ENCODE peak calls at places on chromosomes 7 and 10, in nine cellular contexts. One of them, this sample, is unnamed.

GRCh38 chr10:31036209-31036608 is 4.5 kb upstream of the ZNF438 start:
- DNase-seq in kidney tubule cell: peak
- DNase-seq in Caki2: no peak
- DNase-seq in pons: no peak
- DNase-seq in NCI-H1694 treated with DMSO at 0.1 percent for 48 hours: no peak
- DNase-seq in endodermal cell: peak
- DNase-seq in mesothelial cell of epicardium: no peak
- DNase-seq in PC-9: no peak
- DNase-seq in HAP-1: no peak
- DNase-seq in this sample: no peak

GRCh38 chr10:11279286-11279685 is 261.6 kb downstream of the CELF2 start:
- DNase-seq in endodermal cell: no peak
- DNase-seq in mesothelial cell of epicardium: no peak
- DNase-seq in PC-9: no peak
- DNase-seq in kidney tubule cell: no peak
- DNase-seq in Caki2: no peak
- DNase-seq in pons: no peak
- DNase-seq in NCI-H1694 treated with DMSO at 0.1 percent for 48 hours: no peak
- DNase-seq in HAP-1: no peak
- DNase-seq in this sample: peak

GRCh38 chr10:31340343-31340742 is 21.3 kb downstream of the ZEB1 start:
- DNase-seq in endodermal cell: no peak
- DNase-seq in Caki2: no peak
- DNase-seq in PC-9: no peak
- DNase-seq in HAP-1: no peak
- DNase-seq in pons: no peak
- DNase-seq in mesothelial cell of epicardium: no peak
- DNase-seq in NCI-H1694 treated with DMSO at 0.1 percent for 48 hours: no peak
- DNase-seq in kidney tubule cell: peak
- DNase-seq in this sample: no peak

GRCh38 chr7:8963722-8964121 is 530.3 kb downstream of the NXPH1 start:
- DNase-seq in Caki2: no peak
- DNase-seq in endodermal cell: no peak
- DNase-seq in PC-9: no peak
- DNase-seq in kidney tubule cell: no peak
- DNase-seq in mesothelial cell of epicardium: no peak
- DNase-seq in NCI-H1694 treated with DMSO at 0.1 percent for 48 hours: no peak
- DNase-seq in pons: no peak
- DNase-seq in HAP-1: no peak
- DNase-seq in this sample: no peak

GRCh38 chr10:60916025-60916424 is 28.0 kb downstream of the RHOBTB1 start:
- DNase-seq in kidney tubule cell: peak
- DNase-seq in PC-9: no peak
- DNase-seq in endodermal cell: peak
- DNase-seq in Caki2: no peak
- DNase-seq in mesothelial cell of epicardium: no peak
- DNase-seq in NCI-H1694 treated with DMSO at 0.1 percent for 48 hours: no peak
- DNase-seq in pons: no peak
- DNase-seq in HAP-1: peak
- DNase-seq in this sample: no peak

GRCh38 chr10:16751244-16751643 is 66.0 kb downstream of the RSU1 start:
- DNase-seq in pons: no peak
- DNase-seq in PC-9: no peak
- DNase-seq in Caki2: no peak
- DNase-seq in HAP-1: no peak
- DNase-seq in mesothelial cell of epicardium: no peak
- DNase-seq in endodermal cell: no peak
- DNase-seq in NCI-H1694 treated with DMSO at 0.1 percent for 48 hours: no peak
- DNase-seq in kidney tubule cell: no peak
- DNase-seq in this sample: no peak

GRCh38 chr7:93715234-93715633 is 140.7 kb upstream of the CALCR start:
- DNase-seq in kidney tubule cell: peak
- DNase-seq in endodermal cell: peak
- DNase-seq in pons: peak
- DNase-seq in PC-9: no peak
- DNase-seq in NCI-H1694 treated with DMSO at 0.1 percent for 48 hours: peak
- DNase-seq in HAP-1: peak
- DNase-seq in mesothelial cell of epicardium: no peak
- DNase-seq in Caki2: peak
- DNase-seq in this sample: no peak

GRCh38 chr10:48798486-48799254 is 114.0 kb downstream of the WDFY4 start:
- DNase-seq in NCI-H1694 treated with DMSO at 0.1 percent for 48 hours: no peak
- DNase-seq in Caki2: no peak
- DNase-seq in endodermal cell: no peak
- DNase-seq in HAP-1: no peak
- DNase-seq in PC-9: no peak
- DNase-seq in pons: no peak
- DNase-seq in mesothelial cell of epicardium: no peak
- DNase-seq in kidney tubule cell: peak
- DNase-seq in this sample: no peak

GRCh38 chr10:84211566-84211965 is 13.8 kb downstream of the LRIT2 start:
- DNase-seq in mesothelial cell of epicardium: no peak
- DNase-seq in PC-9: no peak
- DNase-seq in NCI-H1694 treated with DMSO at 0.1 percent for 48 hours: no peak
- DNase-seq in HAP-1: no peak
- DNase-seq in Caki2: no peak
- DNase-seq in pons: no peak
- DNase-seq in endodermal cell: no peak
- DNase-seq in kidney tubule cell: no peak
- DNase-seq in this sample: no peak

GRCh38 chr10:19325581-19325980 is 277.0 kb downstream of the MALRD1 start:
- DNase-seq in pons: no peak
- DNase-seq in mesothelial cell of epicardium: no peak
- DNase-seq in NCI-H1694 treated with DMSO at 0.1 percent for 48 hours: no peak
- DNase-seq in HAP-1: no peak
- DNase-seq in Caki2: no peak
- DNase-seq in endodermal cell: no peak
- DNase-seq in kidney tubule cell: no peak
- DNase-seq in PC-9: no peak
- DNase-seq in this sample: no peak

GRCh38 chr7:2279873-2280272 is 34.4 kb downstream of the SNX8 start:
- DNase-seq in NCI-H1694 treated with DMSO at 0.1 percent for 48 hours: no peak
- DNase-seq in HAP-1: no peak
- DNase-seq in mesothelial cell of epicardium: no peak
- DNase-seq in endodermal cell: no peak
- DNase-seq in Caki2: no peak
- DNase-seq in kidney tubule cell: no peak
- DNase-seq in pons: no peak
- DNase-seq in PC-9: no peak
- DNase-seq in this sample: peak

GRCh38 chr7:2165239-2165609 is 67.5 kb downstream of the MAD1L1 start:
- DNase-seq in NCI-H1694 treated with DMSO at 0.1 percent for 48 hours: no peak
- DNase-seq in HAP-1: no peak
- DNase-seq in endodermal cell: no peak
- DNase-seq in pons: no peak
- DNase-seq in PC-9: no peak
- DNase-seq in mesothelial cell of epicardium: no peak
- DNase-seq in kidney tubule cell: no peak
- DNase-seq in Caki2: no peak
- DNase-seq in this sample: no peak

GRCh38 chr7:913736-914520 is 37.6 kb downstream of the GET4 start:
- DNase-seq in PC-9: peak
- DNase-seq in endodermal cell: no peak
- DNase-seq in HAP-1: no peak
- DNase-seq in mesothelial cell of epicardium: no peak
- DNase-seq in pons: peak
- DNase-seq in Caki2: no peak
- DNase-seq in NCI-H1694 treated with DMSO at 0.1 percent for 48 hours: peak
- DNase-seq in kidney tubule cell: peak
- DNase-seq in this sample: no peak

GRCh38 chr7:151793991-151794507 is 82.9 kb downstream of the PRKAG2 start:
- DNase-seq in NCI-H1694 treated with DMSO at 0.1 percent for 48 hours: no peak
- DNase-seq in HAP-1: no peak
- DNase-seq in PC-9: no peak
- DNase-seq in mesothelial cell of epicardium: no peak
- DNase-seq in kidney tubule cell: no peak
- DNase-seq in Caki2: no peak
- DNase-seq in pons: no peak
- DNase-seq in endodermal cell: no peak
- DNase-seq in this sample: no peak

GRCh38 chr7:2063562-2064360 is 169.0 kb downstream of the MAD1L1 start:
- DNase-seq in Caki2: peak
- DNase-seq in HAP-1: peak
- DNase-seq in NCI-H1694 treated with DMSO at 0.1 percent for 48 hours: no peak
- DNase-seq in pons: no peak
- DNase-seq in kidney tubule cell: no peak
- DNase-seq in PC-9: no peak
- DNase-seq in mesothelial cell of epicardium: no peak
- DNase-seq in endodermal cell: no peak
- DNase-seq in this sample: no peak

GRCh38 chr7:36167403-36168050 is 14.5 kb downstream of the EEPD1 start:
- DNase-seq in kidney tubule cell: no peak
- DNase-seq in Caki2: no peak
- DNase-seq in HAP-1: no peak
- DNase-seq in endodermal cell: no peak
- DNase-seq in mesothelial cell of epicardium: no peak
- DNase-seq in PC-9: no peak
- DNase-seq in pons: no peak
- DNase-seq in NCI-H1694 treated with DMSO at 0.1 percent for 48 hours: no peak
- DNase-seq in this sample: no peak

GRCh38 chr10:100496567-100496966 is 23.1 kb downstream of the SEC31B start:
- DNase-seq in PC-9: no peak
- DNase-seq in mesothelial cell of epicardium: no peak
- DNase-seq in kidney tubule cell: no peak
- DNase-seq in HAP-1: no peak
- DNase-seq in pons: no peak
- DNase-seq in endodermal cell: no peak
- DNase-seq in Caki2: no peak
- DNase-seq in NCI-H1694 treated with DMSO at 0.1 percent for 48 hours: no peak
- DNase-seq in this sample: no peak

GRCh38 chr10:103648951-103649532 is 155.5 kb downstream of the NEURL1 start:
- DNase-seq in kidney tubule cell: no peak
- DNase-seq in Caki2: no peak
- DNase-seq in NCI-H1694 treated with DMSO at 0.1 percent for 48 hours: no peak
- DNase-seq in pons: no peak
- DNase-seq in mesothelial cell of epicardium: no peak
- DNase-seq in PC-9: no peak
- DNase-seq in endodermal cell: no peak
- DNase-seq in HAP-1: no peak
- DNase-seq in this sample: no peak

GRCh38 chr7:1667566-1668485 is 2.3 kb upstream of the ELFN1 start:
- DNase-seq in kidney tubule cell: no peak
- DNase-seq in Caki2: no peak
- DNase-seq in HAP-1: peak
- DNase-seq in NCI-H1694 treated with DMSO at 0.1 percent for 48 hours: no peak
- DNase-seq in PC-9: no peak
- DNase-seq in endodermal cell: peak
- DNase-seq in mesothelial cell of epicardium: peak
- DNase-seq in pons: no peak
- DNase-seq in this sample: no peak

GRCh38 chr10:78211476-78212110 is 177.9 kb downstream of the RPS24 start:
- DNase-seq in pons: peak
- DNase-seq in NCI-H1694 treated with DMSO at 0.1 percent for 48 hours: peak
- DNase-seq in kidney tubule cell: peak
- DNase-seq in Caki2: peak
- DNase-seq in HAP-1: peak
- DNase-seq in PC-9: no peak
- DNase-seq in endodermal cell: peak
- DNase-seq in mesothelial cell of epicardium: no peak
- DNase-seq in this sample: no peak

GRCh38 chr7:64314493-64315020 is 796 bp downstream of the ZNF736 start:
- DNase-seq in kidney tubule cell: peak
- DNase-seq in mesothelial cell of epicardium: no peak
- DNase-seq in Caki2: no peak
- DNase-seq in HAP-1: no peak
- DNase-seq in endodermal cell: no peak
- DNase-seq in PC-9: no peak
- DNase-seq in pons: no peak
- DNase-seq in NCI-H1694 treated with DMSO at 0.1 percent for 48 hours: no peak
- DNase-seq in this sample: no peak

GRCh38 chr7:52555805-52556204 is 479.6 kb upstream of the POM121L12 start:
- DNase-seq in HAP-1: no peak
- DNase-seq in mesothelial cell of epicardium: no peak
- DNase-seq in kidney tubule cell: no peak
- DNase-seq in pons: no peak
- DNase-seq in endodermal cell: no peak
- DNase-seq in NCI-H1694 treated with DMSO at 0.1 percent for 48 hours: no peak
- DNase-seq in PC-9: no peak
- DNase-seq in Caki2: no peak
- DNase-seq in this sample: no peak

GRCh38 chr10:103648231-103648950 is 154.9 kb downstream of the NEURL1 start:
- DNase-seq in HAP-1: no peak
- DNase-seq in kidney tubule cell: no peak
- DNase-seq in pons: no peak
- DNase-seq in mesothelial cell of epicardium: no peak
- DNase-seq in NCI-H1694 treated with DMSO at 0.1 percent for 48 hours: no peak
- DNase-seq in endodermal cell: no peak
- DNase-seq in PC-9: no peak
- DNase-seq in Caki2: no peak
- DNase-seq in this sample: no peak

GRCh38 chr10:99652800-99653390 is 6.4 kb upstream of the ENTPD7 start:
- DNase-seq in endodermal cell: no peak
- DNase-seq in kidney tubule cell: no peak
- DNase-seq in mesothelial cell of epicardium: no peak
- DNase-seq in pons: no peak
- DNase-seq in NCI-H1694 treated with DMSO at 0.1 percent for 48 hours: no peak
- DNase-seq in HAP-1: no peak
- DNase-seq in PC-9: peak
- DNase-seq in Caki2: no peak
- DNase-seq in this sample: no peak

GRCh38 chr7:824664-825063 is 7.6 kb upstream of the SUN1 start:
- DNase-seq in Caki2: no peak
- DNase-seq in kidney tubule cell: no peak
- DNase-seq in endodermal cell: no peak
- DNase-seq in pons: no peak
- DNase-seq in mesothelial cell of epicardium: no peak
- DNase-seq in PC-9: no peak
- DNase-seq in NCI-H1694 treated with DMSO at 0.1 percent for 48 hours: no peak
- DNase-seq in HAP-1: no peak
- DNase-seq in this sample: no peak

GRCh38 chr7:105267244-105267643 is 121.5 kb downstream of the SRPK2 start:
- DNase-seq in endodermal cell: no peak
- DNase-seq in kidney tubule cell: no peak
- DNase-seq in pons: peak
- DNase-seq in NCI-H1694 treated with DMSO at 0.1 percent for 48 hours: no peak
- DNase-seq in Caki2: no peak
- DNase-seq in PC-9: no peak
- DNase-seq in HAP-1: no peak
- DNase-seq in mesothelial cell of epicardium: no peak
- DNase-seq in this sample: no peak

GRCh38 chr10:24723386-24723787 is 300 bp downstream of the ARHGAP21 start:
- DNase-seq in pons: no peak
- DNase-seq in HAP-1: no peak
- DNase-seq in kidney tubule cell: no peak
- DNase-seq in Caki2: no peak
- DNase-seq in mesothelial cell of epicardium: no peak
- DNase-seq in PC-9: no peak
- DNase-seq in endodermal cell: no peak
- DNase-seq in NCI-H1694 treated with DMSO at 0.1 percent for 48 hours: no peak
- DNase-seq in this sample: no peak

GRCh38 chr7:44587843-44588711 is 6.0 kb upstream of the TMED4 start:
- DNase-seq in HAP-1: peak
- DNase-seq in Caki2: peak
- DNase-seq in mesothelial cell of epicardium: no peak
- DNase-seq in pons: peak
- DNase-seq in NCI-H1694 treated with DMSO at 0.1 percent for 48 hours: peak
- DNase-seq in endodermal cell: no peak
- DNase-seq in PC-9: peak
- DNase-seq in kidney tubule cell: peak
- DNase-seq in this sample: peak

GRCh38 chr7:37495574-37496184 is 47.0 kb upstream of the ELMO1 start:
- DNase-seq in endodermal cell: no peak
- DNase-seq in kidney tubule cell: peak
- DNase-seq in HAP-1: no peak
- DNase-seq in Caki2: no peak
- DNase-seq in pons: peak
- DNase-seq in PC-9: peak
- DNase-seq in mesothelial cell of epicardium: no peak
- DNase-seq in NCI-H1694 treated with DMSO at 0.1 percent for 48 hours: peak
- DNase-seq in this sample: peak

GRCh38 chr10:77163670-77164348 is 473.8 kb downstream of the KCNMA1 start:
- DNase-seq in pons: no peak
- DNase-seq in PC-9: peak
- DNase-seq in mesothelial cell of epicardium: no peak
- DNase-seq in kidney tubule cell: peak
- DNase-seq in endodermal cell: no peak
- DNase-seq in HAP-1: no peak
- DNase-seq in NCI-H1694 treated with DMSO at 0.1 percent for 48 hours: no peak
- DNase-seq in Caki2: peak
- DNase-seq in this sample: no peak

GRCh38 chr7:108002726-108003590 is at the start of gene LAMB1:
- DNase-seq in kidney tubule cell: peak
- DNase-seq in mesothelial cell of epicardium: peak
- DNase-seq in PC-9: peak
- DNase-seq in endodermal cell: peak
- DNase-seq in pons: no peak
- DNase-seq in HAP-1: peak
- DNase-seq in NCI-H1694 treated with DMSO at 0.1 percent for 48 hours: peak
- DNase-seq in Caki2: peak
- DNase-seq in this sample: peak